ENCODE peak calls at places on chromosomes 7 and 10, in four cellular contexts. One of them, this sample, is unnamed.

GRCh38 chr10:69239816-69240434 is 19.8 kb downstream of the HKDC1 start:
- DNase-seq in body of pancreas: no peak
- DNase-seq in prostate gland: no peak
- DNase-seq in stomach: no peak
- DNase-seq in this sample: no peak

GRCh38 chr7:5278781-5279180 is 4.0 kb upstream of the SLC29A4 start:
- DNase-seq in stomach: no peak
- DNase-seq in prostate gland: no peak
- DNase-seq in body of pancreas: no peak
- DNase-seq in this sample: no peak

GRCh38 chr7:5143935-5144903 is 45.8 kb upstream of the WIPI2 start:
- DNase-seq in prostate gland: no peak
- DNase-seq in body of pancreas: peak; percentile 12
- DNase-seq in stomach: peak; percentile 26
- DNase-seq in this sample: no peak

GRCh38 chr10:49736564-49737113 is 25.5 kb downstream of the OGDHL start:
- DNase-seq in body of pancreas: no peak
- DNase-seq in prostate gland: no peak
- DNase-seq in stomach: no peak
- DNase-seq in this sample: peak; percentile 26

GRCh38 chr10:71513454-71513853 is 116.7 kb downstream of the CDH23 start:
- DNase-seq in prostate gland: no peak
- DNase-seq in stomach: no peak
- DNase-seq in body of pancreas: no peak
- DNase-seq in this sample: no peak

GRCh38 chr7:33191326-33191725 is 62.0 kb downstream of the BBS9 start:
- DNase-seq in prostate gland: no peak
- DNase-seq in body of pancreas: no peak
- DNase-seq in stomach: peak; percentile 26
- DNase-seq in this sample: no peak

GRCh38 chr7:19663816-19664531 is 44.9 kb downstream of the POLR1F start:
- DNase-seq in stomach: no peak
- DNase-seq in prostate gland: no peak
- DNase-seq in body of pancreas: no peak
- DNase-seq in this sample: no peak

GRCh38 chr10:92574545-92575377 is 868 bp upstream of the IDE start:
- DNase-seq in body of pancreas: no peak
- DNase-seq in prostate gland: no peak
- DNase-seq in stomach: no peak
- DNase-seq in this sample: no peak

GRCh38 chr7:24255139-24255538 is 28.9 kb upstream of the NPY start:
- DNase-seq in stomach: no peak
- DNase-seq in prostate gland: no peak
- DNase-seq in body of pancreas: no peak
- DNase-seq in this sample: no peak

GRCh38 chr7:92723978-92724377 is 112.4 kb downstream of the CDK6 start:
- DNase-seq in body of pancreas: no peak
- DNase-seq in prostate gland: no peak
- DNase-seq in stomach: no peak
- DNase-seq in this sample: no peak

GRCh38 chr10:43234471-43235041 is 32.3 kb downstream of the RASGEF1A start:
- DNase-seq in prostate gland: no peak
- DNase-seq in stomach: no peak
- DNase-seq in body of pancreas: peak; percentile 8
- DNase-seq in this sample: no peak

GRCh38 chr7:102875700-102876192 is 37.1 kb upstream of the LRRC17 start:
- DNase-seq in body of pancreas: peak; percentile 80
- DNase-seq in prostate gland: no peak
- DNase-seq in stomach: peak; percentile 27
- DNase-seq in this sample: no peak

GRCh38 chr10:14524692-14525091 is 194.0 kb upstream of the FRMD4A start:
- DNase-seq in body of pancreas: no peak
- DNase-seq in prostate gland: no peak
- DNase-seq in stomach: no peak
- DNase-seq in this sample: no peak

GRCh38 chr7:157027568-157028527 is 17.4 kb upstream of the MNX1 start:
- DNase-seq in body of pancreas: no peak
- DNase-seq in stomach: no peak
- DNase-seq in prostate gland: no peak
- DNase-seq in this sample: no peak

GRCh38 chr7:30029696-30030095 is 1.5 kb downstream of the PLEKHA8 start:
- DNase-seq in prostate gland: no peak
- DNase-seq in body of pancreas: no peak
- DNase-seq in stomach: no peak
- DNase-seq in this sample: no peak

GRCh38 chr7:760006-760405 is 32.9 kb upstream of the PRKAR1B start:
- DNase-seq in stomach: no peak
- DNase-seq in body of pancreas: no peak
- DNase-seq in prostate gland: no peak
- DNase-seq in this sample: no peak

GRCh38 chr10:105950410-105950809 is 1214.1 kb downstream of the SORCS1 start:
- DNase-seq in body of pancreas: peak; percentile 58
- DNase-seq in prostate gland: peak; percentile 6
- DNase-seq in stomach: peak; percentile 54
- DNase-seq in this sample: no peak

GRCh38 chr10:58064714-58065528 is 202.8 kb downstream of the IPMK start:
- DNase-seq in prostate gland: no peak
- DNase-seq in stomach: no peak
- DNase-seq in body of pancreas: no peak
- DNase-seq in this sample: no peak

GRCh38 chr10:19929466-19930140 is 113.4 kb downstream of the PLXDC2 start:
- DNase-seq in body of pancreas: no peak
- DNase-seq in prostate gland: no peak
- DNase-seq in stomach: no peak
- DNase-seq in this sample: no peak

DNA sequence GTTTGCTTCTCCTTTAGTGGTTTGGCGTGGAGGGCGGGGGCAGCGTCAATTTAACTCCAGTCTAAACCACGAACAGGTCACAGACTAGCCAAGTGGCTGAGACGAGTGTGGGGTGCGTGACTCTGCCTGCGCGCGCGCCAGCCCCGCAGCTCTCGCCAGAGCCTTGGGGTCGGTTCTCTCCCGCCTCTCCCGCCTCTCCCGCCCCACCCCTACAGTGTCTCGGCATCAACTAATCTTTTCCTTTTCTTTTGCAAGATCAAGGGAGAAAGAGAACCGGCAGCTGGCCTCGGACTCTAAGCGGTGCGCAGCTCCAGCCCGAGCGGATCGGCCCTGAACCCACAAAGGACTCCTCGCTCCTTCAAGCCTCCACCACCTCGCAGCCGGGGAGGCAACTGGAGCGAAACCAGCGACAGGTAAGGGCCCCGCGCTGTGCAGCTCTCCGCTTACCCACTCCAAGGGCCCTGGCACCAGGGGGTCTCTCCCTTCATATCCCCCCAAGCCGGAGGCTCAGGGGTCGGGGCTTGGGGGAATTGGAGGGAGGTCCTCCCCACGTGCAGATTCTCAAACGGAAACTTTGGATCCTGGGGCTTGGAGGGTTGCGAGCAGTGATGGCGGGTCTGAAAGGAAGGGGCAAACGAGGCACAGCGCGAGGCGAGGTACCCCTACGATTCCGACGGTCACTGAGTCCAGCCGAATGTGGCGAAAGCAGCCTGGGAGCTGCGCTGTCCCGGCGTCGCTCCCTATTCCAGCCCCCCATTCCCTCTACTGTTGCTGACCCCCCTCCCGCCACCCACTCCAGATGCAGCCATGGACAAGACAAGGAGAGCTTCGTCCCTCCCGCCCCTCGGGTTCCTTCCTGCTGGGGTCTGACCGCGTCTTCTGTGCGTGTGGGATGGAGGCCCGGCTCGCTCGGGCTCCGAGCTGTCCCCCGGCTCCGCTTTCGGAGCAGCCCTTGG is 832 bp downstream of the CHRM2 start:
- DNase-seq in stomach: no peak
- DNase-seq in body of pancreas: no peak
- DNase-seq in prostate gland: no peak
- DNase-seq in this sample: no peak
- H3K27me3 ChIP-seq in stomach: peaks cover 45% of the 10 kb centered on the region
- H3K27me3 ChIP-seq in body of pancreas: peaks cover 23% of the 10 kb centered on the region
- H3K27me3 ChIP-seq in prostate gland: peaks cover 21% of the 10 kb centered on the region
- H3K27me3 ChIP-seq in this sample: peaks cover 35% of the 10 kb centered on the region

GRCh38 chr7:94183289-94183749 is 179.2 kb upstream of the BET1 start:
- DNase-seq in body of pancreas: no peak
- DNase-seq in prostate gland: no peak
- DNase-seq in stomach: no peak
- DNase-seq in this sample: no peak
- TF ChIP-seq POLR2A in body of pancreas: no peak
- TF ChIP-seq POLR2A in prostate gland: no peak
- TF ChIP-seq POLR2A in stomach: no peak
- TF ChIP-seq POLR2A in this sample: no peak

DNA sequence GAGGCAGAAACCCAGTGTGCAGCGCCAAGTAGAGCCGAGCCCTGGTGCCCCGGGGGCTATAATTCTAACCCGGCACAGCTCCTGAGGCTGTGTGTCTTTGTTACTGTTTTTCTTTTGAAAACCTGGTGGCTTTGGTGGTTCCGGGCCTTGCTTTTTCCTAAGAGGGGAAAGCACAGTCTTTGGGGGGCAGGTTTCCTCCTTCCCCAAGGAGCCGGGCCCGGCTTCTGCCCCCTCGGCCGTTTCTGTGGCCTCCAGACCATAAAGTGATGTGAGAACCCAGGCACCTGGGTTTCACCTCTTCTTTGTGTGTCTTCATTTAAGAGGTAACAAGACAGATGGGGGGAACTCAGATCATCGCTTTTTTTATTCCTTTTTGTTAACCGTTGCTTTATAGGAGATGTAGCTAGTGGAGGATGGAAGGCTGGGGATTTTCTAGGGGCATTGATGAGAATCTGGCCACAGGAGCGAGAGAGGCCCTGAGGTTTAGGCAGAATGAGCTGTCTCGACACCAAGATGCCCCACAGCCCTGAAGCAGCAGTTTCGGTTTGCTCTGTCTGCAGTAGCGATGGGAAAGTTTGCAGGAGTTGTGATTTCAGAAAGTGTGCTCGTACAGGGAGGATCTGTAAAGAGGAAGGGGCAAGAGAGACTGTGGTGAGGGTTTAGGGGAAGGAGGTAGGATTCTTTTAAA is 367.8 kb upstream of the GALNT17 start:
- DNase-seq in stomach: no peak
- DNase-seq in prostate gland: no peak
- DNase-seq in body of pancreas: no peak
- DNase-seq in this sample: no peak
- H3K4me3 ChIP-seq in stomach: no peak overlapping the region
- H3K4me3 ChIP-seq in prostate gland: no peak overlapping the region
- H3K4me3 ChIP-seq in body of pancreas: no peak overlapping the region
- H3K4me3 ChIP-seq in this sample: no peak overlapping the region

DNA sequence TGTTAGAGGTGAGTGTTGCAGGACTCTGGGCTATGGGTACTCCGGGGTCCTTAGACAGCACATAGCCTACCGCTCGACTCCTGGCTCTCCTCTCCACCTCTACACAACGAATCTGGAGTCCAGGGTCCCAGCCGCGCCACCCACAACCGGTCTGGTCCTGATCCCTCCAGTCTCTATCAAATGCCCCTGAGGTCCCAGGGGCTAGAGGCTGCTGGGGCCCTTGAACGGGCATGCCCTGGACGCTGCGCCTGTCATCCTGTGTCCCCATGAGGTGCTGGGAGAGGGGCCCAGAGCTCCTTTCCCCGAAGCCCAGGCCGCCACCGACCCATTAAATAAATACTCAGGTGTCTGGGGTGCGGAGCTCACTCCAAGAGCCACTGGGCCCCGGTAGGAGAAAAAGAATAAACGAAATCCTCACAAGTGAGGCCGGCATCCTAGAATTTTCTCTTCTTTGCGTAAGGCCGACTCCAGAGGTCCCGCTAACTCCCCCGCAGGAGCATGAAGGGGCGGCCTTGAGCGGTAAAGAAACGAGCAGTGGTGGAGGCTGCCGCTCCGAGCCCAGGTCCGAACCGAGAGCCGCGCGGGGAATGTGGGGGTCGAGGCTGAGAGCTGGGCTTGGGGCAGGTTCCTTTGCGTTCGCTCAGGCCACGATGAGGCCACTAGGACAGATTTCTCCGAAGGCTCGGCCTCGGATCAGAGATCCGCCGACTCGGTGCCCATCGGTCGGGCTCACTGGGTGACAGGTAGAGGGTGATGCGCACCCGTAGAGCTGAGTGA is 166.7 kb downstream of the NRF1 start:
- DNase-seq in prostate gland: no peak
- DNase-seq in body of pancreas: no peak
- DNase-seq in stomach: no peak
- DNase-seq in this sample: no peak
- H3K27me3 ChIP-seq in prostate gland: peaks cover 16% of the 10 kb centered on the region
- H3K27me3 ChIP-seq in body of pancreas: peaks cover 16% of the 10 kb centered on the region
- H3K27me3 ChIP-seq in stomach: peaks cover 87% of the 10 kb centered on the region
- H3K27me3 ChIP-seq in this sample: peaks cover 65% of the 10 kb centered on the region

DNA sequence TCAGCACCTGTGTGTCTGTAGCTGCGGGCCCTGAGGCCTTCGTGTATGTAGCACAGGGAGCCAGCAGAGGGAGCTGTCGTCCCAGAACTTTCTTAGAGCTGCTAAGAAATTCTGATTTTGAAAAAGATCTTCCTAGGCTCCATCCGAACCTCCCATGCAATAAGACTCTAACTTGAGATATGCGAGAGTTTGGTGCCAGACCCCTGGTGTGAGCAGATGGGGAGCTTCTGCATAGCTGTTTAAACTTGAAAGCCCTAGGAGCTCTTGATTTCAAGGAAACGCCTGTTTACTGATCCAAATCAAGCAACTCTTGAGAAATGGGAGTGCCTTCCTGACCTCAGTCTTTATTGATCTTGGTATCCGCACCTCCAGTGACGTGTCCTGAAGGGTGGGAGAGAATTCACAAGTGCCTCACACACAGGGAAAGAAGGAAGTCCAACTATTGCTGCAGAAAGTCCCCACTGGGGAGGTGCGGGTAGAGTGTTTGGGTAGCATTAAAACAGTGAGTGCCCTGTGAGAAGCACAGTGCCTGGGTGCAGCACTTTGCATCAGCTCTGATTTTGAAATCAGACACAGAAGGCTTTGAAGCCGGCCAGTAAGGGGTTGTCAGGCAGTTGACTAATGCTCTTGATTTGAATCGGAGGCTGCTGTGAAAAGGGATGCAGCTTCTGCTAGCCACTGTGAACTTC is 66.4 kb upstream of the STRIP2 start:
- DNase-seq in body of pancreas: peak; percentile 77
- DNase-seq in stomach: peak; percentile 82
- DNase-seq in prostate gland: peak; percentile 65
- DNase-seq in this sample: peak; percentile 94
- TF ChIP-seq POLR2A in body of pancreas: peak; percentile 25
- TF ChIP-seq POLR2A in stomach: no peak
- TF ChIP-seq POLR2A in prostate gland: peak; percentile 59
- TF ChIP-seq POLR2A in this sample: no peak

DNA sequence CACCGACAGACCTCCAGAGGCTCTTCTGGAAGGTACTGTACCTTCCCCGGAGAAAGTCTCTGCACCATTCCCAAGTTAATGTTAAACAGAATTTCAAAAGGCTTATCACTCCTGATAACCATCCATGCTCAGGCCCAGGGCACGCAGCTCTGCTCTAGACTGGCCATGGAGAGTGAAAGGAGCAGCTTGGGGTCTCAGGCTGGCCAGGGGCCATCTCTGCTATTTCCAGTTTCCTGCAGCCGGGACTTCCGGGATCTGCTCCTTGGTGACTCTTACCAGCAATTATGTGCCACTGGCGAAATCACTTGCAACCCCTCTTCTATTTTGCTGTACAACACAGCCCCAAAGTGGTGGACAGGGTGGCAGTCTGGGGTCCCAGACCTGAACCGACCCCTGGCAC is 6.0 kb downstream of the CLDN15 start:
- DNase-seq in stomach: peak; percentile 55
- DNase-seq in prostate gland: no peak
- DNase-seq in body of pancreas: peak; percentile 40
- DNase-seq in this sample: no peak
- H3K4me3 ChIP-seq in stomach: peak overlapping the region; percentile 37
- H3K4me3 ChIP-seq in prostate gland: no peak overlapping the region
- H3K4me3 ChIP-seq in body of pancreas: no peak overlapping the region
- H3K4me3 ChIP-seq in this sample: no peak overlapping the region